ENCODE peak calls at places on chromosomes 11 and 22, in eight cellular contexts. F is H1; Z is uterus; N is aorta; A is endothelial cell of umbilical vein; C is CD8-positive, alpha-beta T cell; O is MM.1S; W is upper lobe of right lung. K is an unnamed sample.

GRCh38 chr22:30044369-30044768 is 35.9 kb upstream of the HORMAD2 start:
- DNase-seq in Z (no peak), N (no peak), C (no peak), F (no peak), W (no peak), O (no peak), A (peak; percentile 92), K (no peak)

GRCh38 chr11:2931771-2932738 is 2.8 kb upstream of the PHLDA2 start:
- DNase-seq in N (peak; percentile 53), W (peak; percentile 65), O (no peak), Z (no peak), C (no peak), A (no peak), F (no peak), K (peak; percentile 81)

GRCh38 chr11:122995526-122995925 is 13.9 kb upstream of the BSX start:
- DNase-seq in Z (no peak), C (no peak), A (no peak), N (no peak), F (no peak), W (no peak), O (no peak), K (no peak)

GRCh38 chr11:70252844-70253243 is 17.6 kb upstream of the PPFIA1 start:
- DNase-seq in F (no peak), W (no peak), A (no peak), O (no peak), N (no peak), C (no peak), Z (no peak), K (peak; percentile 29)

GRCh38 chr11:64874308-64874707 is 4.1 kb downstream of the EHD1 start:
- DNase-seq in O (no peak), W (no peak), C (peak; percentile 54), N (peak; percentile 51), Z (no peak), F (no peak), A (no peak), K (no peak)

GRCh38 chr11:102007567-102008437 is 39.4 kb upstream of the CFAP300 start:
- DNase-seq in F (no peak), W (no peak), A (peak; percentile 78), O (peak; percentile 72), Z (no peak), N (no peak), C (no peak), K (no peak)

GRCh38 chr11:35138949-35139881 is at the start of gene CD44:
- DNase-seq in F (peak; percentile 73), W (peak; percentile 84), C (peak; percentile 82), N (peak; percentile 89), A (peak; percentile 44), O (peak; percentile 74), Z (peak; percentile 88), K (peak; percentile 89)

GRCh38 chr22:26362471-26362870 is 66.6 kb upstream of the ASPHD2 start:
- DNase-seq in O (no peak), N (no peak), Z (no peak), A (no peak), C (no peak), F (no peak), W (no peak), K (no peak)

GRCh38 chr11:117717485-117718314 is 79.3 kb downstream of the DSCAML1 start:
- DNase-seq in Z (no peak), O (no peak), N (no peak), W (peak; percentile 82), F (peak; percentile 66), A (no peak), C (no peak), K (peak; percentile 82)

GRCh38 chr11:47431356-47432083 is 5.3 kb upstream of the PSMC3 start:
- DNase-seq in W (no peak), Z (no peak), C (no peak), N (no peak), O (no peak), F (no peak), A (no peak), K (no peak)

GRCh38 chr11:87347441-87347840 is 309.7 kb downstream of the TMEM135 start:
- DNase-seq in F (no peak), W (no peak), N (no peak), Z (no peak), C (no peak), O (no peak), A (no peak), K (no peak)

GRCh38 chr22:43222281-43222680 is 35.3 kb upstream of the TTLL12 start:
- DNase-seq in Z (no peak), A (no peak), W (no peak), N (no peak), C (no peak), F (no peak), O (no peak), K (no peak)

DNA sequence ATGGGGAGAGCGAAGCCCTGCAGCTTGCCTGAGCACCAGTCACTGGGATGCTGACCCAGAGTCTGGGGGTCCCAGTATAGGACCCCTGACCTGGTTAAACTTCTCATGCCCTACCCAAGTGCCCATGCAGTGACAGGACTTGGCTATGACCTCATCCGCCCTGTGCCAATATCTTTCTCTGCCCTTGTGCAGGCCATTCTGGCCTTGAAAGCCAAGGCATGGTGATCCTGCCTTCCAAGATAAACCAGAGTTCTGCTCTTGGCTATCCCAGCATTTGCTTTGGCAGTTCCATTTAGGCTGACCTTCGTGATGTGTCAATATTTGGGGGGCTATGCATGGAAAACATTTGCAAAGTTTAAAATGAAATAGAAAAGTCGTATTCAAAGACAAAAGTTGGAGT is 240.8 kb upstream of the MPPED2 start:
- DNase-seq in W (no peak), A (no peak), C (no peak), F (no peak), O (no peak), Z (no peak), N (no peak), K (peak; percentile 29)
- H3K4me1 ChIP-seq in W (no peaks in the 10 kb centered on the region), A (no peaks in the 10 kb centered on the region), C (no peaks in the 10 kb centered on the region), F (no peaks in the 10 kb centered on the region), O (no peaks in the 10 kb centered on the region), Z (no peaks in the 10 kb centered on the region), N (peaks cover 5% of the 10 kb centered on the region), K (no peaks in the 10 kb centered on the region)

GRCh38 chr22:44530106-44530505 is 32.1 kb upstream of the RTL6 start:
- DNase-seq in N (no peak), O (no peak), W (peak; percentile 31), Z (no peak), A (no peak), C (no peak), F (no peak), K (no peak)

GRCh38 chr22:44534335-44534734 is 36.3 kb upstream of the RTL6 start:
- DNase-seq in Z (no peak), F (no peak), W (no peak), N (no peak), A (no peak), O (no peak), C (no peak), K (no peak)

GRCh38 chr22:44531487-44531886 is 33.5 kb upstream of the RTL6 start:
- DNase-seq in N (no peak), F (no peak), C (no peak), A (no peak), Z (no peak), O (no peak), W (no peak), K (no peak)

GRCh38 chr22:44532466-44533025 is 34.5 kb upstream of the RTL6 start:
- DNase-seq in W (no peak), F (no peak), O (no peak), A (no peak), C (no peak), N (no peak), Z (no peak), K (no peak)

DNA sequence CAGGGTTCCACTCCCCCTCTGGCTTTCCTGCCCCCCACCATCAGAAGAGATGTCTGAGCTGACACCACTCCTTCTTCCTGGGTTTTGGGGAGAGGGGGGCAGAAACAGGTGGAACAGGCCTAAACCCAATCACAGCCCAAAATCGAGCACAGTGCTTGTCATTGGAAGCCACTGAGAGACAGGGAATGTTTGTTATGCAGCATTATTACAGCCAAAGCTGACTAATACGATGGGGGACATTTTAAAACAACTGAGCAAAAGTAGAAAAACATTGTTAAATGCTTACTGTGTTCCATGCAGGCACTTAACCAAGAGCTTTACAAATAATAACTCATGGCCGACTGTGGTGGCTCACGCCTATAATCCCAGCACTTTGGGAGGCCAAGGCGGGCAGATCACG is 32.5 kb upstream of the RTL6 start:
- DNase-seq in O (no peak), F (no peak), A (no peak), W (no peak), N (no peak), Z (no peak), C (no peak), K (no peak)
- H3K27ac ChIP-seq in O (no peak overlapping the region), F (no peak overlapping the region), A (no peak overlapping the region), W (no peak overlapping the region), N (no peak overlapping the region), Z (no peak overlapping the region), C (no peak overlapping the region), K (no peak overlapping the region)

DNA sequence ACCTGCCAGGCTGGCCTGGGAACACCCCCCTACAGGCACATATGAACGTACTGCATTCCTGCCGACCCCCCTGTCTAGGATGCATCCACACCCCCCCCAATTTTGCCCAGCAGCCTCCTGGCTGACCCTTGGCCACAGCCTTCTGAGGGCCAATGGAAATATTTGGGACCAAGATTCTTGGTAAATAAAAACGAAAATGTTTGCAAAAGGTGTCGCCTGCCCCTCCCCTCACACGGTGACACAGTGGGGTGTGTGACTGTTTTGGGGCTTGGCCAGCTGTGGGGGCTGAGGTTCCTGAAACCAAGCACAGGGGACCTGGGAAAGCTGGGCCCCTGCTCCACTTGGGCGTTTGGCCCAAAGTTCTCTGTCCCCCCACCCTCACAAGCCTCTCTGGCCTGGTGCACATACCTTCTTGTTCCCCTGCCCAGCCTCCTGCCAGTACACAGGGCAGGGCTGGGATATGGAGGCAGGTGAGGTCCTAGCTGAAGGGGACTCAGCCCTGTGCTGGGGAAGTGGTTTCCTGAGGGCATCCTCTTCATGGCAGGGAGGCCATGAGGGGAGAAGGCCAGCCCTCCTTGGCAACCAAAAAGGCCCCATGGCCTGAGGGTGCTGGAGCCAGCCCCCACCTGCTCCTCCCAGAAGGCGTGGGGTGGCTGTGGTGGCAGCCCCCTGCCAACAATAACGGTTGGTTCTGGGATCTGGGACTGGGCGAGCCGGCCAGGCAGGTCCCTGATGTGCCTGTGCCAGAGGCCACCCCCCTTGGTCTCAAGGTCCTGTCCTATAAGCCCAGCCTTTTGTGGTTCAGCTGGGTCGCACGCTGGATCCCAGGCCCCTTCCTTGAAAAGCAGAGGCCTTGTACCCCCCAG is 2.1 kb upstream of the CRACR2B start:
- DNase-seq in W (no peak), F (no peak), A (no peak), N (no peak), Z (no peak), C (no peak), O (no peak), K (no peak)
- H3K4me1 ChIP-seq in W (peaks cover 68% of the 10 kb centered on the region), F (peaks cover 30% of the 10 kb centered on the region), A (peaks cover 42% of the 10 kb centered on the region), N (no peaks in the 10 kb centered on the region), Z (peaks cover 41% of the 10 kb centered on the region), C (peaks cover 45% of the 10 kb centered on the region), O (peaks cover 22% of the 10 kb centered on the region), K (peaks cover 52% of the 10 kb centered on the region)

DNA sequence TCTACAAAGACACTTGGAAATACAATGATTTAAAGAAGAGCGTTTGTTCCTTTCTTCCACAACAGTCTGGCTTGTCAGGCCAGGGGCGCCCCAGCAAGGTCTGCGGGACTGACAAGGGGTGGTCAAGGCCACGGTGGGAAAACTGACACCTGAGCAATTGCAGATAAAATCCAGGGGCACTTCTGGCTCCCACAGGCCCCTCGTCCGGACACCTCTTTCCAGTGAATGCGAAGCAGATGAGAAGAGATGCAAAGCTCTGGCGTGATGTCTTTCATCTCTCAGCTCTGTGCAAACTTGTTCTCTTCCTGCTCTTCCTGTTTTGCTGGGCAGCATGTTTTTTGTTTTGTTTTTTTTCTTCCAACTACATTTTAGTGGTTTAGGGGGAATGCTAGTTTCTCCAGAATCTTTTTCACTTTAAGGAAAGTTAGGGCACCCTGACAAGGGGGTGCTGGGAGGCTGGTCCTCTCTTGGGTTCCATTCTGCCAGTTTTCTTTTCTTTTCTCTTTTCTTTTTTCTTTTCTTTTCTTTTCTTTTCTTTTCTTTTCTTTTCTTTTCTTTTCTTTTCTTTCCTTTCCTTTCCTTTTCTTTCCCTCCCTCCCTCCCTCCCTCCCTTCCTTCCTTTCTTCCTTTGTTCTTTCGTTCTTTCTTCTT is 11.1 kb upstream of the CBX6 start:
- DNase-seq in F (no peak), Z (no peak), A (no peak), C (no peak), W (peak; percentile 46), O (no peak), N (no peak), K (no peak)
- H3K27ac ChIP-seq in F (no peak overlapping the region), Z (peak overlapping the region; percentile 80), A (no peak overlapping the region), C (no peak overlapping the region), W (no peak overlapping the region), O (no peak overlapping the region), N (no peak overlapping the region), K (no peak overlapping the region)

K was measured in kidney.